ENCODE peak calls at places on chromosome 5, in four cellular contexts. One of them, this sample, is unnamed.
A peak's percentile ranks its signal among the peaks of the same experiment; 100 is the strongest.

GRCh38 chr5:173554989-173555705 is 61.3 kb downstream of the BOD1 start:
- DNase-seq in mesendoderm: no peak
- DNase-seq in progenitor cell of endocrine pancreas: no peak
- DNase-seq in kidney glomerular epithelial cell: no peak
- DNase-seq in this sample: no peak

GRCh38 chr5:169020102-169020501 is 280.8 kb downstream of the SLIT3 start:
- DNase-seq in mesendoderm: peak; percentile 75
- DNase-seq in progenitor cell of endocrine pancreas: no peak
- DNase-seq in kidney glomerular epithelial cell: peak; percentile 13
- DNase-seq in this sample: no peak

GRCh38 chr5:59746261-59746765 is 147.2 kb downstream of the PDE4D start:
- DNase-seq in mesendoderm: no peak
- DNase-seq in progenitor cell of endocrine pancreas: no peak
- DNase-seq in kidney glomerular epithelial cell: peak; percentile 62
- DNase-seq in this sample: no peak

GRCh38 chr5:150313921-150314716 is 11.4 kb upstream of the ARSI start:
- DNase-seq in mesendoderm: no peak
- DNase-seq in progenitor cell of endocrine pancreas: no peak
- DNase-seq in kidney glomerular epithelial cell: no peak
- DNase-seq in this sample: no peak

GRCh38 chr5:163509288-163510040 is 4.0 kb downstream of the MAT2B start:
- DNase-seq in mesendoderm: peak; percentile 56
- DNase-seq in progenitor cell of endocrine pancreas: no peak
- DNase-seq in kidney glomerular epithelial cell: peak; percentile 39
- DNase-seq in this sample: no peak

GRCh38 chr5:172149073-172149472 is 39.0 kb downstream of the STK10 start:
- DNase-seq in mesendoderm: no peak
- DNase-seq in progenitor cell of endocrine pancreas: no peak
- DNase-seq in kidney glomerular epithelial cell: peak; percentile 1
- DNase-seq in this sample: no peak

GRCh38 chr5:126364206-126364902 is 58.9 kb upstream of the GRAMD2B start:
- DNase-seq in mesendoderm: no peak
- DNase-seq in progenitor cell of endocrine pancreas: no peak
- DNase-seq in kidney glomerular epithelial cell: no peak
- DNase-seq in this sample: no peak

GRCh38 chr5:19498852-19499251 is 489.1 kb downstream of the CDH18 start:
- DNase-seq in mesendoderm: no peak
- DNase-seq in progenitor cell of endocrine pancreas: no peak
- DNase-seq in kidney glomerular epithelial cell: no peak
- DNase-seq in this sample: no peak

GRCh38 chr5:76303917-76304316 is 99.2 kb upstream of the IQGAP2 start:
- DNase-seq in mesendoderm: peak; percentile 82
- DNase-seq in progenitor cell of endocrine pancreas: no peak
- DNase-seq in kidney glomerular epithelial cell: peak; percentile 33
- DNase-seq in this sample: peak; percentile 28

GRCh38 chr5:77771452-77771851 is 4.7 kb downstream of the TBCA start:
- DNase-seq in mesendoderm: no peak
- DNase-seq in progenitor cell of endocrine pancreas: no peak
- DNase-seq in kidney glomerular epithelial cell: no peak
- DNase-seq in this sample: no peak

GRCh38 chr5:159712672-159713071 is 203.6 kb upstream of the ADRA1B start:
- DNase-seq in mesendoderm: no peak
- DNase-seq in progenitor cell of endocrine pancreas: no peak
- DNase-seq in kidney glomerular epithelial cell: no peak
- DNase-seq in this sample: no peak

GRCh38 chr5:23655674-23656073 is 148.3 kb downstream of the PRDM9 start:
- DNase-seq in mesendoderm: no peak
- DNase-seq in progenitor cell of endocrine pancreas: no peak
- DNase-seq in kidney glomerular epithelial cell: no peak
- DNase-seq in this sample: no peak

GRCh38 chr5:59099270-59099994 is 516.6 kb downstream of the RAB3C start:
- DNase-seq in mesendoderm: no peak
- DNase-seq in progenitor cell of endocrine pancreas: no peak
- DNase-seq in kidney glomerular epithelial cell: peak; percentile 62
- DNase-seq in this sample: no peak

GRCh38 chr5:76690704-76691469 is 25.0 kb upstream of the F2R start:
- DNase-seq in mesendoderm: no peak
- DNase-seq in progenitor cell of endocrine pancreas: no peak
- DNase-seq in kidney glomerular epithelial cell: peak; percentile 40
- DNase-seq in this sample: no peak

GRCh38 chr5:14081791-14082190 is 61.4 kb upstream of the TRIO start:
- DNase-seq in mesendoderm: no peak
- DNase-seq in progenitor cell of endocrine pancreas: no peak
- DNase-seq in kidney glomerular epithelial cell: no peak
- DNase-seq in this sample: no peak

GRCh38 chr5:174533771-174534221 is 190.6 kb upstream of the MSX2 start:
- DNase-seq in mesendoderm: no peak
- DNase-seq in progenitor cell of endocrine pancreas: no peak
- DNase-seq in kidney glomerular epithelial cell: no peak
- DNase-seq in this sample: no peak

GRCh38 chr5:76849767-76850291 is at the start of gene S100Z:
- DNase-seq in mesendoderm: peak; percentile 67
- DNase-seq in progenitor cell of endocrine pancreas: no peak
- DNase-seq in kidney glomerular epithelial cell: no peak
- DNase-seq in this sample: peak; percentile 47

GRCh38 chr5:132687995-132688394 is 14.2 kb downstream of the IL4 start:
- DNase-seq in mesendoderm: no peak
- DNase-seq in progenitor cell of endocrine pancreas: no peak
- DNase-seq in kidney glomerular epithelial cell: no peak
- DNase-seq in this sample: peak; percentile 50

GRCh38 chr5:98468188-98468869 is 305.1 kb upstream of the RGMB start:
- DNase-seq in mesendoderm: no peak
- DNase-seq in progenitor cell of endocrine pancreas: no peak
- DNase-seq in kidney glomerular epithelial cell: peak; percentile 81
- DNase-seq in this sample: no peak

GRCh38 chr5:56711191-56711590 is 104.2 kb upstream of the MAP3K1 start:
- DNase-seq in mesendoderm: no peak
- DNase-seq in progenitor cell of endocrine pancreas: no peak
- DNase-seq in kidney glomerular epithelial cell: no peak
- DNase-seq in this sample: no peak

GRCh38 chr5:35826056-35826455 is 30.6 kb upstream of the IL7R start:
- DNase-seq in mesendoderm: no peak
- DNase-seq in progenitor cell of endocrine pancreas: no peak
- DNase-seq in kidney glomerular epithelial cell: no peak
- DNase-seq in this sample: no peak

GRCh38 chr5:149079883-149080282 is 17.0 kb upstream of the SH3TC2 start:
- DNase-seq in mesendoderm: peak; percentile 65
- DNase-seq in progenitor cell of endocrine pancreas: no peak
- DNase-seq in kidney glomerular epithelial cell: no peak
- DNase-seq in this sample: no peak

GRCh38 chr5:137231535-137231934 is 267.6 kb downstream of the SPOCK1 start:
- DNase-seq in mesendoderm: no peak
- DNase-seq in progenitor cell of endocrine pancreas: no peak
- DNase-seq in kidney glomerular epithelial cell: no peak
- DNase-seq in this sample: no peak

GRCh38 chr5:158423623-158424200 is 564.8 kb upstream of the CLINT1 start:
- DNase-seq in mesendoderm: no peak
- DNase-seq in progenitor cell of endocrine pancreas: no peak
- DNase-seq in kidney glomerular epithelial cell: no peak
- DNase-seq in this sample: no peak

GRCh38 chr5:123721721-123722276 is 209.8 kb downstream of the CSNK1G3 start:
- DNase-seq in mesendoderm: no peak
- DNase-seq in progenitor cell of endocrine pancreas: no peak
- DNase-seq in kidney glomerular epithelial cell: no peak
- DNase-seq in this sample: no peak

GRCh38 chr5:38607930-38608545 is 51.6 kb upstream of the LIFR start:
- DNase-seq in mesendoderm: no peak
- DNase-seq in progenitor cell of endocrine pancreas: no peak
- DNase-seq in kidney glomerular epithelial cell: no peak
- DNase-seq in this sample: no peak

GRCh38 chr5:1662559-1663043 is 137.0 kb downstream of the MRPL36 start:
- DNase-seq in mesendoderm: no peak
- DNase-seq in progenitor cell of endocrine pancreas: no peak
- DNase-seq in kidney glomerular epithelial cell: no peak
- DNase-seq in this sample: peak; percentile 11

GRCh38 chr5:97547999-97548797 is 365.2 kb upstream of the RIOK2 start:
- DNase-seq in mesendoderm: no peak
- DNase-seq in progenitor cell of endocrine pancreas: no peak
- DNase-seq in kidney glomerular epithelial cell: no peak
- DNase-seq in this sample: no peak

GRCh38 chr5:122673343-122673742 is 101.5 kb upstream of the SNX2 start:
- DNase-seq in mesendoderm: no peak
- DNase-seq in progenitor cell of endocrine pancreas: no peak
- DNase-seq in kidney glomerular epithelial cell: no peak
- DNase-seq in this sample: no peak

GRCh38 chr5:42951169-42951846 is 88.8 kb downstream of the ANXA2R start:
- DNase-seq in mesendoderm: no peak
- DNase-seq in progenitor cell of endocrine pancreas: no peak
- DNase-seq in kidney glomerular epithelial cell: no peak
- DNase-seq in this sample: peak; percentile 84

GRCh38 chr5:142972064-142972463 is 201.9 kb downstream of the ARHGAP26 start:
- DNase-seq in mesendoderm: no peak
- DNase-seq in progenitor cell of endocrine pancreas: no peak
- DNase-seq in kidney glomerular epithelial cell: no peak
- DNase-seq in this sample: no peak

GRCh38 chr5:141839015-141839513 is 39.1 kb downstream of the PCDH1 start:
- DNase-seq in mesendoderm: peak; percentile 87
- DNase-seq in progenitor cell of endocrine pancreas: no peak
- DNase-seq in kidney glomerular epithelial cell: no peak
- DNase-seq in this sample: no peak

GRCh38 chr5:119022017-119022745 is 33.8 kb upstream of the DTWD2 start:
- DNase-seq in mesendoderm: peak; percentile 51
- DNase-seq in progenitor cell of endocrine pancreas: no peak
- DNase-seq in kidney glomerular epithelial cell: peak; percentile 52
- DNase-seq in this sample: no peak

GRCh38 chr5:33944543-33945132 is 8.5 kb downstream of the RXFP3 start:
- DNase-seq in mesendoderm: peak; percentile 66
- DNase-seq in progenitor cell of endocrine pancreas: no peak
- DNase-seq in kidney glomerular epithelial cell: no peak
- DNase-seq in this sample: no peak

GRCh38 chr5:66442951-66443445 is 153.2 kb upstream of the MAST4 start:
- DNase-seq in mesendoderm: peak; percentile 18
- DNase-seq in progenitor cell of endocrine pancreas: no peak
- DNase-seq in kidney glomerular epithelial cell: no peak
- DNase-seq in this sample: no peak

GRCh38 chr5:144205141-144205551 is 34.5 kb downstream of the KCTD16 start:
- DNase-seq in mesendoderm: peak; percentile 51
- DNase-seq in progenitor cell of endocrine pancreas: peak; percentile 44
- DNase-seq in kidney glomerular epithelial cell: peak; percentile 55
- DNase-seq in this sample: no peak

This sample was measured in activated T-cell treated with anti-CD3 and anti-CD28 coated beads, Interleukin-2, amount 50 U/mL, for 48 hours.